ENCODE peak calls at places on chromosomes 5 and 9, in ten cellular contexts. R, O, L, X, K, A, G, D, B and J are unnamed samples.

GRCh38 chr5:21711854-21712752 is 1141.0 kb downstream of the CDH12 start:
- DNase-seq in R (no peak), O (no peak), L (peak; percentile 43), X (no peak), K (no peak), A (no peak), G (no peak), D (no peak), B (no peak), J (no peak)

GRCh38 chr5:170534177-170534576 is 30.4 kb downstream of the KCNIP1 start:
- DNase-seq in R (no peak), O (no peak), L (no peak), X (no peak), K (no peak), A (no peak), G (no peak), D (no peak), B (no peak), J (no peak)

GRCh38 chr5:176542135-176542595 is 5.0 kb upstream of the RNF44 start:
- DNase-seq in R (no peak), O (no peak), L (no peak), X (no peak), K (peak; percentile 50), A (no peak), G (no peak), D (peak; percentile 82), B (peak; percentile 74), J (no peak)

GRCh38 chr5:77957931-77958476 is 181.9 kb upstream of the TBCA start:
- DNase-seq in R (no peak), O (no peak), L (no peak), X (peak; percentile 56), K (no peak), A (peak; percentile 38), G (no peak), D (no peak), B (no peak), J (no peak)

GRCh38 chr9:114604974-114605373 is 6.1 kb upstream of the TMEM268 start:
- DNase-seq in R (no peak), O (no peak), L (no peak), X (no peak), K (no peak), A (no peak), G (no peak), D (no peak), B (no peak), J (no peak)

GRCh38 chr5:116699348-116699747 is 124.7 kb upstream of the SEMA6A start:
- DNase-seq in R (no peak), O (no peak), L (no peak), X (no peak), K (no peak), A (no peak), G (no peak), D (no peak), B (no peak), J (no peak)

GRCh38 chr5:142322747-142323479 is 1.9 kb downstream of the SPRY4 start:
- DNase-seq in R (peak; percentile 67), O (peak; percentile 49), L (no peak), X (no peak), K (no peak), A (no peak), G (no peak), D (no peak), B (no peak), J (peak; percentile 21)

GRCh38 chr5:179805529-179806249 is 977 bp downstream of the MGAT4B start:
- DNase-seq in R (no peak), O (no peak), L (no peak), X (peak; percentile 59), K (no peak), A (peak; percentile 40), G (no peak), D (no peak), B (peak; percentile 60), J (peak; percentile 57)

GRCh38 chr9:92598382-92598781 is 62.6 kb upstream of the ECM2 start:
- DNase-seq in R (no peak), O (no peak), L (no peak), X (no peak), K (no peak), A (no peak), G (no peak), D (no peak), B (no peak), J (no peak)